ENCODE peak calls at places on chromosomes 7 and 10, in six cellular contexts. One of them, this sample, is unnamed.

GRCh38 chr7:30206466-30206865 is 71.7 kb downstream of the MTURN start:
- DNase-seq in non-pigmented ciliary epithelial cell: peak
- DNase-seq in DND-41: no peak
- DNase-seq in left cardiac atrium: no peak
- DNase-seq in stimulated activated naive CD4-positive, alpha-beta T cell: no peak
- DNase-seq in Peyer's patch: no peak
- DNase-seq in this sample: no peak

GRCh38 chr10:19412531-19412930 is 363.9 kb downstream of the MALRD1 start:
- DNase-seq in non-pigmented ciliary epithelial cell: peak
- DNase-seq in DND-41: no peak
- DNase-seq in left cardiac atrium: no peak
- DNase-seq in stimulated activated naive CD4-positive, alpha-beta T cell: no peak
- DNase-seq in Peyer's patch: no peak
- DNase-seq in this sample: no peak

GRCh38 chr10:43090664-43091063 is 13.8 kb downstream of the RET start:
- DNase-seq in non-pigmented ciliary epithelial cell: no peak
- DNase-seq in DND-41: no peak
- DNase-seq in left cardiac atrium: no peak
- DNase-seq in stimulated activated naive CD4-positive, alpha-beta T cell: no peak
- DNase-seq in Peyer's patch: no peak
- DNase-seq in this sample: no peak

GRCh38 chr10:3526721-3527120 is 258.3 kb downstream of the KLF6 start:
- DNase-seq in non-pigmented ciliary epithelial cell: peak
- DNase-seq in DND-41: no peak
- DNase-seq in left cardiac atrium: no peak
- DNase-seq in stimulated activated naive CD4-positive, alpha-beta T cell: no peak
- DNase-seq in Peyer's patch: no peak
- DNase-seq in this sample: no peak

GRCh38 chr10:131937832-131938231 is 37.0 kb downstream of the PPP2R2D start:
- DNase-seq in non-pigmented ciliary epithelial cell: no peak
- DNase-seq in DND-41: no peak
- DNase-seq in left cardiac atrium: no peak
- DNase-seq in stimulated activated naive CD4-positive, alpha-beta T cell: no peak
- DNase-seq in Peyer's patch: no peak
- DNase-seq in this sample: no peak

GRCh38 chr7:139602143-139602722 is 78.7 kb downstream of the CLEC2L start:
- DNase-seq in non-pigmented ciliary epithelial cell: no peak
- DNase-seq in DND-41: no peak
- DNase-seq in left cardiac atrium: no peak
- DNase-seq in stimulated activated naive CD4-positive, alpha-beta T cell: peak
- DNase-seq in Peyer's patch: no peak
- DNase-seq in this sample: no peak

GRCh38 chr7:98352621-98353020 is 48.3 kb downstream of the BAIAP2L1 start:
- DNase-seq in non-pigmented ciliary epithelial cell: no peak
- DNase-seq in DND-41: no peak
- DNase-seq in left cardiac atrium: no peak
- DNase-seq in stimulated activated naive CD4-positive, alpha-beta T cell: no peak
- DNase-seq in Peyer's patch: no peak
- DNase-seq in this sample: no peak

GRCh38 chr10:132064771-132065437 is 842 bp upstream of the JAKMIP3 start:
- DNase-seq in non-pigmented ciliary epithelial cell: no peak
- DNase-seq in DND-41: no peak
- DNase-seq in left cardiac atrium: no peak
- DNase-seq in stimulated activated naive CD4-positive, alpha-beta T cell: no peak
- DNase-seq in Peyer's patch: no peak
- DNase-seq in this sample: peak

GRCh38 chr7:124255041-124255667 is 222.3 kb upstream of the TMEM229A start:
- DNase-seq in non-pigmented ciliary epithelial cell: no peak
- DNase-seq in DND-41: no peak
- DNase-seq in left cardiac atrium: no peak
- DNase-seq in stimulated activated naive CD4-positive, alpha-beta T cell: no peak
- DNase-seq in Peyer's patch: no peak
- DNase-seq in this sample: no peak

GRCh38 chr7:132179681-132180080 is 396.6 kb downstream of the PLXNA4 start:
- DNase-seq in non-pigmented ciliary epithelial cell: no peak
- DNase-seq in DND-41: no peak
- DNase-seq in left cardiac atrium: no peak
- DNase-seq in stimulated activated naive CD4-positive, alpha-beta T cell: no peak
- DNase-seq in Peyer's patch: no peak
- DNase-seq in this sample: no peak

GRCh38 chr10:73073627-73074026 is 23.0 kb downstream of the P4HA1 start:
- DNase-seq in non-pigmented ciliary epithelial cell: no peak
- DNase-seq in DND-41: no peak
- DNase-seq in left cardiac atrium: no peak
- DNase-seq in stimulated activated naive CD4-positive, alpha-beta T cell: no peak
- DNase-seq in Peyer's patch: no peak
- DNase-seq in this sample: no peak

GRCh38 chr10:69360485-69361302 is 56.0 kb downstream of the TACR2 start:
- DNase-seq in non-pigmented ciliary epithelial cell: peak
- DNase-seq in DND-41: no peak
- DNase-seq in left cardiac atrium: peak
- DNase-seq in stimulated activated naive CD4-positive, alpha-beta T cell: no peak
- DNase-seq in Peyer's patch: no peak
- DNase-seq in this sample: peak

GRCh38 chr10:12549297-12549696 is 199.9 kb downstream of the CAMK1D start:
- DNase-seq in non-pigmented ciliary epithelial cell: no peak
- DNase-seq in DND-41: no peak
- DNase-seq in left cardiac atrium: no peak
- DNase-seq in stimulated activated naive CD4-positive, alpha-beta T cell: no peak
- DNase-seq in Peyer's patch: no peak
- DNase-seq in this sample: no peak

GRCh38 chr7:653829-654764 is 72.4 kb upstream of the DNAAF5 start:
- DNase-seq in non-pigmented ciliary epithelial cell: no peak
- DNase-seq in DND-41: no peak
- DNase-seq in left cardiac atrium: no peak
- DNase-seq in stimulated activated naive CD4-positive, alpha-beta T cell: no peak
- DNase-seq in Peyer's patch: no peak
- DNase-seq in this sample: no peak

GRCh38 chr7:34869016-34869415 is 168.3 kb downstream of the DPY19L1 start:
- DNase-seq in non-pigmented ciliary epithelial cell: no peak
- DNase-seq in DND-41: no peak
- DNase-seq in left cardiac atrium: no peak
- DNase-seq in stimulated activated naive CD4-positive, alpha-beta T cell: no peak
- DNase-seq in Peyer's patch: no peak
- DNase-seq in this sample: no peak

GRCh38 chr7:45080265-45080957 is 8.4 kb downstream of the NACAD start:
- DNase-seq in non-pigmented ciliary epithelial cell: no peak
- DNase-seq in DND-41: no peak
- DNase-seq in left cardiac atrium: no peak
- DNase-seq in stimulated activated naive CD4-positive, alpha-beta T cell: no peak
- DNase-seq in Peyer's patch: no peak
- DNase-seq in this sample: no peak

GRCh38 chr7:16960566-16960965 is 78.8 kb upstream of the AGR3 start:
- DNase-seq in non-pigmented ciliary epithelial cell: no peak
- DNase-seq in DND-41: no peak
- DNase-seq in left cardiac atrium: no peak
- DNase-seq in stimulated activated naive CD4-positive, alpha-beta T cell: no peak
- DNase-seq in Peyer's patch: no peak
- DNase-seq in this sample: no peak

GRCh38 chr7:2862831-2863361 is 18.8 kb upstream of the GNA12 start:
- DNase-seq in non-pigmented ciliary epithelial cell: no peak
- DNase-seq in DND-41: no peak
- DNase-seq in left cardiac atrium: no peak
- DNase-seq in stimulated activated naive CD4-positive, alpha-beta T cell: no peak
- DNase-seq in Peyer's patch: no peak
- DNase-seq in this sample: no peak

GRCh38 chr7:42217053-42217452 is 20.0 kb downstream of the GLI3 start:
- DNase-seq in non-pigmented ciliary epithelial cell: no peak
- DNase-seq in DND-41: no peak
- DNase-seq in left cardiac atrium: no peak
- DNase-seq in stimulated activated naive CD4-positive, alpha-beta T cell: no peak
- DNase-seq in Peyer's patch: no peak
- DNase-seq in this sample: no peak

GRCh38 chr7:151706568-151707469 is 170.1 kb downstream of the PRKAG2 start:
- DNase-seq in non-pigmented ciliary epithelial cell: no peak
- DNase-seq in DND-41: no peak
- DNase-seq in left cardiac atrium: no peak
- DNase-seq in stimulated activated naive CD4-positive, alpha-beta T cell: no peak
- DNase-seq in Peyer's patch: no peak
- DNase-seq in this sample: no peak

GRCh38 chr7:24959735-24960485 is 20.1 kb downstream of the OSBPL3 start:
- DNase-seq in non-pigmented ciliary epithelial cell: no peak
- DNase-seq in DND-41: no peak
- DNase-seq in left cardiac atrium: no peak
- DNase-seq in stimulated activated naive CD4-positive, alpha-beta T cell: no peak
- DNase-seq in Peyer's patch: no peak
- DNase-seq in this sample: no peak

GRCh38 chr7:106947244-106947728 is 82.2 kb downstream of the PIK3CG start:
- DNase-seq in non-pigmented ciliary epithelial cell: peak
- DNase-seq in DND-41: peak
- DNase-seq in left cardiac atrium: peak
- DNase-seq in stimulated activated naive CD4-positive, alpha-beta T cell: no peak
- DNase-seq in Peyer's patch: peak
- DNase-seq in this sample: peak